ENCODE peak calls at places on chromosome 19, in seven cellular contexts. G is H1, I is suprapubic skin, L is sigmoid colon, S is stomach, V is SK-N-SH, N is transverse colon. Y is an unnamed sample.

GRCh38 chr19:34676697-34677385 is at the start of gene SCGB2B2:
- DNase-seq in G (no peak), I (no peak), L (no peak), V (peak; percentile 82), N (no peak), S (no peak), Y (no peak)

GRCh38 chr19:45569619-45570421 is 14.8 kb downstream of the OPA3 start:
- DNase-seq in S (peak; percentile 76), G (peak; percentile 96), L (no peak), I (no peak), V (peak; percentile 74), N (peak; percentile 87), Y (no peak)

GRCh38 chr19:46821512-46822359 is 28.9 kb downstream of the AP2S1 start:
- DNase-seq in S (no peak), G (no peak), N (peak; percentile 67), V (no peak), I (no peak), L (no peak), Y (no peak)

GRCh38 chr19:56217039-56217949 is 15.2 kb downstream of the ZSCAN5C start:
- DNase-seq in I (no peak), G (peak; percentile 79), L (no peak), V (peak; percentile 39), S (no peak), N (no peak), Y (peak; percentile 84)

GRCh38 chr19:49233163-49233562 is 75.6 kb downstream of the TRPM4 start:
- DNase-seq in V (no peak), N (no peak), I (no peak), L (no peak), S (no peak), G (no peak), Y (no peak)

GRCh38 chr19:33249740-33250366 is 24.2 kb upstream of the SLC7A10 start:
- DNase-seq in N (no peak), L (no peak), G (no peak), V (no peak), I (no peak), S (no peak), Y (no peak)

GRCh38 chr19:588093-588742 is 1.5 kb upstream of the HCN2 start:
- DNase-seq in V (peak; percentile 92), G (peak; percentile 90), S (peak; percentile 70), I (no peak), N (peak; percentile 76), L (peak; percentile 80), Y (peak; percentile 51)

GRCh38 chr19:21789761-21790160 is 22.4 kb upstream of the ZNF100 start:
- DNase-seq in S (no peak), L (no peak), N (no peak), V (no peak), I (no peak), G (no peak), Y (no peak)

GRCh38 chr19:5255602-5256231 is 84.9 kb downstream of the PTPRS start:
- DNase-seq in L (no peak), S (no peak), N (no peak), G (no peak), I (no peak), V (no peak), Y (no peak)

GRCh38 chr19:8592231-8593009 is 15.2 kb upstream of the MYO1F start:
- DNase-seq in L (peak; percentile 99), S (peak; percentile 85), V (peak; percentile 98), I (peak; percentile 99), G (peak; percentile 100), N (peak; percentile 90), Y (peak; percentile 92)

GRCh38 chr19:44190020-44190419 is 22.3 kb upstream of the ZNF227 start:
- DNase-seq in G (no peak), I (no peak), V (no peak), N (no peak), S (no peak), L (no peak), Y (no peak)

GRCh38 chr19:33227242-33227650 is 1.6 kb upstream of the SLC7A10 start:
- DNase-seq in L (no peak), G (no peak), V (no peak), S (no peak), N (no peak), I (no peak), Y (peak; percentile 68)

GRCh38 chr19:33441828-33442227 is 68.3 kb downstream of the CEBPG start:
- DNase-seq in N (no peak), I (no peak), L (no peak), G (no peak), S (no peak), V (no peak), Y (no peak)

GRCh38 chr19:34253711-34254551 is 423 bp upstream of the GARRE1 start:
- DNase-seq in S (no peak), L (peak; percentile 91), G (peak; percentile 96), V (no peak), I (peak; percentile 90), N (peak; percentile 92), Y (peak; percentile 98)

GRCh38 chr19:35845215-35846037 is 6.9 kb downstream of the NPHS1 start:
- DNase-seq in V (peak; percentile 71), I (no peak), S (no peak), G (peak; percentile 74), L (no peak), N (peak; percentile 41), Y (no peak)

GRCh38 chr19:18469245-18470107 is 31.5 kb upstream of the ISYNA1 start:
- DNase-seq in N (peak; percentile 71), I (no peak), L (peak; percentile 84), V (peak; percentile 82), G (peak; percentile 95), S (peak; percentile 72), Y (peak; percentile 63)

GRCh38 chr19:42064432-42064831 is 5.6 kb downstream of the GRIK5 start:
- DNase-seq in G (no peak), V (no peak), L (no peak), I (no peak), N (no peak), S (no peak), Y (no peak)

GRCh38 chr19:53102701-53103140 is 501 bp downstream of the ZNF160 start:
- DNase-seq in G (no peak), L (peak; percentile 68), N (peak; percentile 19), S (peak; percentile 29), V (peak; percentile 69), I (peak; percentile 71), Y (peak; percentile 89)

GRCh38 chr19:47096721-47097120 is 16.9 kb downstream of the ZC3H4 start:
- DNase-seq in L (no peak), I (no peak), V (no peak), G (no peak), N (peak; percentile 54), S (peak; percentile 35), Y (no peak)

GRCh38 chr19:53927745-53928144 is 18.7 kb downstream of the CACNG7 start:
- DNase-seq in N (no peak), S (no peak), I (no peak), G (peak; percentile 88), V (no peak), L (no peak), Y (no peak)

GRCh38 chr19:14475251-14476073 is at the start of gene PTGER1:
- DNase-seq in N (no peak), I (peak; percentile 62), V (peak; percentile 89), S (no peak), G (peak; percentile 76), L (no peak), Y (no peak)
- TF ChIP-seq POLR2AphosphoS5 in N (no peak), I (no peak), V (no peak), S (no peak), G (no peak), L (no peak), Y (no peak)

GRCh38 chr19:30846102-30846501 is 473.9 kb downstream of the ZNF536 start:
- DNase-seq in S (no peak), I (no peak), N (no peak), G (no peak), V (no peak), L (no peak), Y (no peak)

GRCh38 chr19:30851646-30852045 is 479.5 kb downstream of the ZNF536 start:
- DNase-seq in L (no peak), N (no peak), I (no peak), S (no peak), G (peak; percentile 13), V (no peak), Y (no peak)

GRCh38 chr19:30852168-30852567 is 480.0 kb downstream of the ZNF536 start:
- DNase-seq in V (no peak), I (no peak), G (peak; percentile 6), S (no peak), L (no peak), N (no peak), Y (no peak)

GRCh38 chr19:30853036-30853435 is 480.9 kb downstream of the ZNF536 start:
- DNase-seq in N (no peak), V (no peak), I (no peak), L (no peak), G (peak; percentile 4), S (no peak), Y (no peak)

DNA sequence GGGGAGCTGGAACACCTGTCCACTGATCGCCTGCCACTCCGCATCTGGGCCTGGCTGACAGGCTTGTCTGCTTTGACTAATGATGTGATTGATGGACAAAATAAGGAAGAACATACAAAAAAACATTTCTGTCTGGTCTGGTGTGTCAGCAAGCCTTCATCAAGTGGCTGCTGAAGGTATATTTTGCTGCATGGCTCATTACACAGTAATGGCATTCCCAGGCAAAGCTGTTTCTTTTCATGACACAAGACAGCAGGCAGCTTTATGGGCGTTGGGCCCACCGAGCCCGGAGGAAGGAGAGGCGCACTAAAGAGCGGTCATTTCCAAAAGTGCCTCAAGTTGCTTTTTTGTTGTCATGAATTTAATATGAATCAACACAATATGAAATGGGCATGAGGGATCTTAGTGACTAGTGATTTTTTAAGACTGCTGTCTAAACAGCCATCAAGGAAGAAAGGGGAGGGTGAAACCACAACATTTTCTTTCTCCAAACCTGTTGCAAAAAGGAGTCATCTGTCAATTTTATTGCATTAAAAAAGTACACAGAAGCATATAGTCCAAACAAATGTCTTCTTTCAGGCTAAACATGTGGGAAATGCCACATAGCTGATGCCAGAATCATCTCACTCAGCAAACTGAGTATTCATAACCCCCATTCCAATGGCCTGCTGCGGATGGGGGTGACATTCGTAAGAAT is 476.6 kb downstream of the ZNF536 start:
- DNase-seq in L (no peak), I (no peak), G (no peak), V (no peak), S (no peak), N (no peak), Y (no peak)
- TF ChIP-seq EP300 in L (no peak), I (no peak), G (no peak), V (no peak), S (no peak), N (no peak), Y (no peak)

GRCh38 chr19:38173324-38174041 is 50.5 kb downstream of the DPF1 start:
- DNase-seq in S (peak; percentile 28), G (no peak), I (peak; percentile 81), N (no peak), L (no peak), V (peak; percentile 76), Y (no peak)
- TF ChIP-seq POLR2AphosphoS5 in S (no peak), G (no peak), I (peak; percentile 49), N (no peak), L (no peak), V (no peak), Y (no peak)

GRCh38 chr19:16442386-16443276 is 29.1 kb downstream of the EPS15L1 start:
- DNase-seq in I (no peak), G (no peak), L (peak; percentile 70), S (peak; percentile 60), N (peak; percentile 81), V (no peak), Y (no peak)
- TF ChIP-seq EP300 in I (no peak), G (no peak), L (no peak), S (no peak), N (no peak), V (no peak), Y (no peak)

Y was measured in upper lobe of left lung.